ENCODE peak calls at places on chromosome 9, in ten cellular contexts. One of them, this sample, is unnamed.

GRCh38 chr9:78566948-78567675 is 270.2 kb downstream of the PSAT1 start:
- DNase-seq in H1: no peak
- DNase-seq in GF-D8: no peak
- DNase-seq in EL: peak; percentile 60
- DNase-seq in HuH-7.5: no peak
- DNase-seq in activated CD4-positive, alpha-beta T cell treated with anti-CD3 and anti-CD28 coated beads for 48 hours: no peak
- DNase-seq in activated T-helper 9 cell treated with anti-CD3 and anti-CD28 coated beads, Interleukin-2, amount 50 U/mL, for 16 hours: no peak
- DNase-seq in cardiac fibroblast: peak; percentile 14
- DNase-seq in NCI-H446: no peak
- DNase-seq in vagina: no peak
- DNase-seq in this sample: no peak

GRCh38 chr9:12069366-12069765 is 623.8 kb upstream of the TYRP1 start:
- DNase-seq in NCI-H446: no peak
- DNase-seq in vagina: no peak
- DNase-seq in GF-D8: no peak
- DNase-seq in cardiac fibroblast: no peak
- DNase-seq in activated T-helper 9 cell treated with anti-CD3 and anti-CD28 coated beads, Interleukin-2, amount 50 U/mL, for 16 hours: no peak
- DNase-seq in activated CD4-positive, alpha-beta T cell treated with anti-CD3 and anti-CD28 coated beads for 48 hours: no peak
- DNase-seq in H1: no peak
- DNase-seq in EL: no peak
- DNase-seq in HuH-7.5: no peak
- DNase-seq in this sample: no peak

GRCh38 chr9:134373269-134373668 is 47.0 kb downstream of the RXRA start:
- DNase-seq in GF-D8: peak; percentile 69
- DNase-seq in NCI-H446: no peak
- DNase-seq in H1: no peak
- DNase-seq in cardiac fibroblast: no peak
- DNase-seq in HuH-7.5: no peak
- DNase-seq in vagina: no peak
- DNase-seq in activated CD4-positive, alpha-beta T cell treated with anti-CD3 and anti-CD28 coated beads for 48 hours: no peak
- DNase-seq in activated T-helper 9 cell treated with anti-CD3 and anti-CD28 coated beads, Interleukin-2, amount 50 U/mL, for 16 hours: no peak
- DNase-seq in EL: no peak
- DNase-seq in this sample: no peak

GRCh38 chr9:114936566-114936965 is 6.2 kb upstream of the TNFSF8 start:
- DNase-seq in NCI-H446: no peak
- DNase-seq in HuH-7.5: no peak
- DNase-seq in vagina: no peak
- DNase-seq in GF-D8: no peak
- DNase-seq in activated CD4-positive, alpha-beta T cell treated with anti-CD3 and anti-CD28 coated beads for 48 hours: no peak
- DNase-seq in EL: no peak
- DNase-seq in H1: no peak
- DNase-seq in activated T-helper 9 cell treated with anti-CD3 and anti-CD28 coated beads, Interleukin-2, amount 50 U/mL, for 16 hours: no peak
- DNase-seq in cardiac fibroblast: no peak
- DNase-seq in this sample: no peak

GRCh38 chr9:80320916-80321315 is 749.2 kb downstream of the TLE4 start:
- DNase-seq in EL: peak; percentile 45
- DNase-seq in GF-D8: no peak
- DNase-seq in HuH-7.5: no peak
- DNase-seq in vagina: no peak
- DNase-seq in activated CD4-positive, alpha-beta T cell treated with anti-CD3 and anti-CD28 coated beads for 48 hours: no peak
- DNase-seq in activated T-helper 9 cell treated with anti-CD3 and anti-CD28 coated beads, Interleukin-2, amount 50 U/mL, for 16 hours: no peak
- DNase-seq in H1: no peak
- DNase-seq in cardiac fibroblast: no peak
- DNase-seq in NCI-H446: no peak
- DNase-seq in this sample: no peak

GRCh38 chr9:124298646-124299235 is 41.0 kb downstream of the NEK6 start:
- DNase-seq in HuH-7.5: no peak
- DNase-seq in NCI-H446: no peak
- DNase-seq in activated T-helper 9 cell treated with anti-CD3 and anti-CD28 coated beads, Interleukin-2, amount 50 U/mL, for 16 hours: no peak
- DNase-seq in EL: no peak
- DNase-seq in activated CD4-positive, alpha-beta T cell treated with anti-CD3 and anti-CD28 coated beads for 48 hours: no peak
- DNase-seq in cardiac fibroblast: no peak
- DNase-seq in H1: no peak
- DNase-seq in vagina: no peak
- DNase-seq in GF-D8: no peak
- DNase-seq in this sample: no peak

GRCh38 chr9:134460206-134460605 is 134.0 kb downstream of the RXRA start:
- DNase-seq in activated T-helper 9 cell treated with anti-CD3 and anti-CD28 coated beads, Interleukin-2, amount 50 U/mL, for 16 hours: no peak
- DNase-seq in HuH-7.5: no peak
- DNase-seq in EL: no peak
- DNase-seq in GF-D8: no peak
- DNase-seq in H1: no peak
- DNase-seq in NCI-H446: no peak
- DNase-seq in cardiac fibroblast: no peak
- DNase-seq in vagina: no peak
- DNase-seq in activated CD4-positive, alpha-beta T cell treated with anti-CD3 and anti-CD28 coated beads for 48 hours: no peak
- DNase-seq in this sample: no peak

GRCh38 chr9:85431396-85432102 is 310.2 kb downstream of the AGTPBP1 start:
- DNase-seq in vagina: no peak
- DNase-seq in NCI-H446: no peak
- DNase-seq in HuH-7.5: no peak
- DNase-seq in GF-D8: no peak
- DNase-seq in H1: no peak
- DNase-seq in EL: peak; percentile 23
- DNase-seq in activated CD4-positive, alpha-beta T cell treated with anti-CD3 and anti-CD28 coated beads for 48 hours: no peak
- DNase-seq in activated T-helper 9 cell treated with anti-CD3 and anti-CD28 coated beads, Interleukin-2, amount 50 U/mL, for 16 hours: no peak
- DNase-seq in cardiac fibroblast: no peak
- DNase-seq in this sample: no peak

GRCh38 chr9:105385372-105385985 is 62.4 kb upstream of the FSD1L start:
- DNase-seq in vagina: no peak
- DNase-seq in cardiac fibroblast: peak; percentile 45
- DNase-seq in activated T-helper 9 cell treated with anti-CD3 and anti-CD28 coated beads, Interleukin-2, amount 50 U/mL, for 16 hours: no peak
- DNase-seq in EL: no peak
- DNase-seq in GF-D8: no peak
- DNase-seq in HuH-7.5: no peak
- DNase-seq in H1: no peak
- DNase-seq in NCI-H446: no peak
- DNase-seq in activated CD4-positive, alpha-beta T cell treated with anti-CD3 and anti-CD28 coated beads for 48 hours: peak; percentile 35
- DNase-seq in this sample: no peak

GRCh38 chr9:115404311-115404710 is 286.4 kb upstream of the TNC start:
- DNase-seq in activated T-helper 9 cell treated with anti-CD3 and anti-CD28 coated beads, Interleukin-2, amount 50 U/mL, for 16 hours: no peak
- DNase-seq in cardiac fibroblast: no peak
- DNase-seq in HuH-7.5: no peak
- DNase-seq in H1: no peak
- DNase-seq in activated CD4-positive, alpha-beta T cell treated with anti-CD3 and anti-CD28 coated beads for 48 hours: no peak
- DNase-seq in NCI-H446: no peak
- DNase-seq in EL: no peak
- DNase-seq in vagina: no peak
- DNase-seq in GF-D8: no peak
- DNase-seq in this sample: no peak

GRCh38 chr9:26326473-26327044 is 566.0 kb downstream of the CAAP1 start:
- DNase-seq in cardiac fibroblast: peak; percentile 81
- DNase-seq in activated CD4-positive, alpha-beta T cell treated with anti-CD3 and anti-CD28 coated beads for 48 hours: peak; percentile 2
- DNase-seq in NCI-H446: peak; percentile 71
- DNase-seq in HuH-7.5: peak; percentile 10
- DNase-seq in GF-D8: peak; percentile 27
- DNase-seq in vagina: no peak
- DNase-seq in EL: peak; percentile 66
- DNase-seq in H1: peak; percentile 51
- DNase-seq in activated T-helper 9 cell treated with anti-CD3 and anti-CD28 coated beads, Interleukin-2, amount 50 U/mL, for 16 hours: no peak
- DNase-seq in this sample: no peak

GRCh38 chr9:134420281-134420835 is 94.1 kb downstream of the RXRA start:
- DNase-seq in cardiac fibroblast: no peak
- DNase-seq in EL: no peak
- DNase-seq in vagina: no peak
- DNase-seq in H1: no peak
- DNase-seq in activated T-helper 9 cell treated with anti-CD3 and anti-CD28 coated beads, Interleukin-2, amount 50 U/mL, for 16 hours: no peak
- DNase-seq in activated CD4-positive, alpha-beta T cell treated with anti-CD3 and anti-CD28 coated beads for 48 hours: no peak
- DNase-seq in GF-D8: no peak
- DNase-seq in HuH-7.5: no peak
- DNase-seq in NCI-H446: no peak
- DNase-seq in this sample: no peak

GRCh38 chr9:98108540-98109031 is 10.4 kb downstream of the TRIM14 start:
- DNase-seq in H1: no peak
- DNase-seq in NCI-H446: no peak
- DNase-seq in GF-D8: no peak
- DNase-seq in vagina: no peak
- DNase-seq in HuH-7.5: no peak
- DNase-seq in cardiac fibroblast: no peak
- DNase-seq in EL: no peak
- DNase-seq in activated CD4-positive, alpha-beta T cell treated with anti-CD3 and anti-CD28 coated beads for 48 hours: peak; percentile 28
- DNase-seq in activated T-helper 9 cell treated with anti-CD3 and anti-CD28 coated beads, Interleukin-2, amount 50 U/mL, for 16 hours: no peak
- DNase-seq in this sample: peak; percentile 56